ENCODE peak calls at places on chromosome 6, in ten cellular contexts. V is endodermal cell; I is fibroblast of lung; D is fibroblast of pulmonary artery; E is progenitor cell of endocrine pancreas; T is glutamatergic neuron; Q is fibroblast of mammary gland; F is upper lobe of right lung; C is CD4-positive, alpha-beta T cell; L is A673. B is an unnamed sample.

GRCh38 chr6:2476376-2476775 is 231.0 kb upstream of the GMDS start:
- DNase-seq in V (no peak), E (no peak), C (no peak), Q (peak), L (no peak), F (no peak), T (no peak), I (peak), D (peak), B (no peak)

GRCh38 chr6:45504947-45505346 is 127.2 kb upstream of the SUPT3H start:
- DNase-seq in C (no peak), L (peak), E (no peak), D (peak), F (no peak), I (peak), Q (peak), V (peak), T (peak), B (no peak)

GRCh38 chr6:168060521-168060931 is 18.5 kb downstream of the FRMD1 start:
- DNase-seq in C (no peak), I (peak), L (peak), E (peak), F (no peak), D (peak), T (peak), V (peak), Q (peak), B (no peak)

GRCh38 chr6:133991096-133991593 is 38.1 kb downstream of the TBPL1 start:
- DNase-seq in D (peak), Q (peak), T (no peak), C (no peak), F (no peak), E (no peak), I (peak), V (no peak), L (peak), B (no peak)

GRCh38 chr6:18585032-18585573 is 198.0 kb downstream of the RNF144B start:
- DNase-seq in E (no peak), V (no peak), Q (peak), F (no peak), I (peak), D (peak), C (no peak), T (no peak), L (peak), B (no peak)

GRCh38 chr6:25942561-25943147 is 12.2 kb upstream of the SLC17A2 start:
- DNase-seq in F (no peak), L (peak), E (no peak), D (peak), C (no peak), I (peak), Q (peak), V (no peak), T (no peak), B (no peak)

GRCh38 chr6:41811095-41811494 is 23.6 kb downstream of the TOMM6 start:
- DNase-seq in V (no peak), C (no peak), L (no peak), Q (no peak), F (no peak), T (no peak), D (no peak), I (no peak), E (no peak), B (no peak)

GRCh38 chr6:56798163-56798562 is 155.5 kb upstream of the DST start:
- DNase-seq in C (no peak), I (peak), D (peak), F (no peak), E (no peak), Q (peak), T (no peak), L (peak), V (no peak), B (no peak)

GRCh38 chr6:107719160-107719559 is 105.0 kb downstream of the SCML4 start:
- DNase-seq in I (no peak), L (no peak), C (no peak), D (no peak), F (no peak), T (no peak), E (no peak), V (peak), Q (no peak), B (no peak)

GRCh38 chr6:99246602-99247001 is 102.9 kb downstream of the FAXC start:
- DNase-seq in Q (no peak), D (no peak), F (no peak), C (no peak), E (no peak), V (no peak), L (no peak), T (no peak), I (no peak), B (no peak)

GRCh38 chr6:162528538-162528937 is 199.0 kb downstream of the PRKN start:
- DNase-seq in F (no peak), C (no peak), E (no peak), V (no peak), T (no peak), L (no peak), D (no peak), I (no peak), Q (no peak), B (no peak)

GRCh38 chr6:15362274-15363160 is 116.6 kb downstream of the JARID2 start:
- DNase-seq in Q (no peak), D (no peak), L (no peak), C (no peak), E (no peak), V (no peak), F (no peak), T (no peak), I (no peak), B (no peak)

GRCh38 chr6:77620290-77620882 is 32.5 kb upstream of the MEI4 start:
- DNase-seq in C (no peak), V (peak), L (peak), T (peak), F (no peak), E (no peak), I (no peak), D (peak), Q (no peak), B (peak)

GRCh38 chr6:168071620-168072019 is 7.4 kb downstream of the FRMD1 start:
- DNase-seq in L (no peak), Q (no peak), I (no peak), C (no peak), T (no peak), D (no peak), V (peak), F (no peak), E (no peak), B (no peak)

GRCh38 chr6:3426817-3427739 is 29.8 kb downstream of the SLC22A23 start:
- DNase-seq in D (no peak), Q (no peak), V (peak), F (no peak), C (no peak), T (no peak), E (no peak), L (no peak), I (no peak), B (no peak)

GRCh38 chr6:73030257-73030656 is 195.0 kb downstream of the KHDC1L start:
- DNase-seq in E (no peak), V (no peak), L (no peak), T (no peak), C (no peak), Q (no peak), D (no peak), F (no peak), I (peak), B (no peak)

GRCh38 chr6:36443951-36444428 is 1.2 kb downstream of the KCTD20 start:
- DNase-seq in D (peak), I (no peak), E (no peak), V (peak), T (no peak), Q (no peak), L (peak), C (no peak), F (no peak), B (peak)

GRCh38 chr6:2877057-2877882 is 25.8 kb downstream of the SERPINB9 start:
- DNase-seq in Q (peak), V (peak), T (no peak), I (peak), C (no peak), D (peak), E (no peak), F (no peak), L (no peak), B (no peak)

GRCh38 chr6:11363881-11364576 is 131.6 kb upstream of the NEDD9 start:
- DNase-seq in C (no peak), D (no peak), F (no peak), I (no peak), Q (no peak), T (no peak), V (peak), L (no peak), E (no peak), B (peak)

GRCh38 chr6:46776070-46776752 is 17.0 kb upstream of the MEP1A start:
- DNase-seq in Q (no peak), T (no peak), L (no peak), V (no peak), C (no peak), F (no peak), I (no peak), E (no peak), D (no peak), B (no peak)

GRCh38 chr6:41159415-41160082 is 3.4 kb downstream of the TREM2 start:
- DNase-seq in Q (no peak), F (no peak), V (no peak), I (no peak), C (no peak), E (no peak), T (no peak), D (peak), L (no peak), B (no peak)

GRCh38 chr6:37784585-37784967 is 35.0 kb upstream of the ZFAND3 start:
- DNase-seq in Q (peak), C (no peak), T (no peak), D (no peak), E (no peak), L (no peak), V (peak), I (no peak), F (no peak), B (no peak)

GRCh38 chr6:124949706-124950105 is 12.5 kb upstream of the RNF217 start:
- DNase-seq in Q (no peak), I (peak), L (no peak), F (no peak), V (no peak), D (no peak), E (no peak), C (no peak), T (no peak), B (no peak)

GRCh38 chr6:37209461-37210205 is 39.7 kb downstream of the PIM1 start:
- DNase-seq in T (no peak), C (peak), I (no peak), D (no peak), E (no peak), V (peak), F (no peak), L (no peak), Q (no peak), B (peak)

GRCh38 chr6:49457771-49458170 is 5.3 kb downstream of the MMUT start:
- DNase-seq in V (no peak), D (no peak), Q (peak), F (no peak), T (no peak), C (no peak), L (no peak), E (no peak), I (peak), B (no peak)

GRCh38 chr6:106286746-106287145 is 38.8 kb downstream of the ATG5 start:
- DNase-seq in V (no peak), I (no peak), L (no peak), T (no peak), E (no peak), Q (no peak), D (no peak), F (no peak), C (no peak), B (no peak)

GRCh38 chr6:6560909-6561308 is 27.6 kb upstream of the LY86 start:
- DNase-seq in Q (no peak), F (no peak), D (no peak), L (no peak), I (no peak), V (no peak), C (no peak), T (no peak), E (no peak), B (no peak)
- TF ChIP-seq CTCF in Q (no peak), F (no peak), D (no peak), L (no peak), I (no peak), V (peak), C (peak), T (no peak), E (no peak), B (no peak)

DNA sequence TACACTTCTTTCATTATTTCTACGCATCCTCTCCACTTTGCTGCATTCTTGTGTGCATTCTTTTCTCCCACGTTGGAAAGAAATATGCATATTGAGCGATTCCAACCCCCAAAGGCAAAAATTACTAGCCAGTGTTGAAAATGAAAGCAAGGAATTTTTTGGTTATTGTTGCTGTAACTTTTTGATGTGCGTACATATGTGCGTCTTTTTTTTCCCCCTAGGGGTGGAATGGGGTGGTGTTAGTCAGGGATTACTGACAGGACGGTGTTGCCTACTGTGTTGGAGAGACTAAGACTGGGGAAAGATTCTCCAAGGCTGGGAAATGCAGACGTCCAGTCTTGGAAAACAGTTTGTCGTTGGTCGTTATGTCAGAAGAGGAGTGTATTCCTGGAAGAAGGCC is 44.2 kb upstream of the ESR1 start:
- DNase-seq in F (no peak), C (no peak), T (no peak), L (peak), I (peak), D (peak), Q (peak), E (no peak), V (no peak), B (no peak)
- TF ChIP-seq CTCF in F (peak), C (no peak), T (peak), L (peak), I (peak), D (peak), Q (peak), E (peak), V (peak), B (peak)

GRCh38 chr6:23414204-23414501 is 711.9 kb upstream of the NRSN1 start:
- DNase-seq in I (peak), L (peak), D (peak), Q (peak), E (no peak), T (no peak), F (no peak), V (no peak), C (no peak), B (no peak)
- TF ChIP-seq CTCF in I (peak), L (peak), D (peak), Q (peak), E (peak), T (no peak), F (peak), V (peak), C (no peak), B (no peak)

GRCh38 chr6:138541793-138542481 is 42.6 kb upstream of the NHSL1 start:
- DNase-seq in L (peak), E (no peak), I (peak), Q (peak), F (no peak), C (no peak), T (no peak), D (peak), V (no peak), B (no peak)
- TF ChIP-seq CTCF in L (no peak), E (no peak), I (no peak), Q (no peak), F (no peak), C (no peak), T (no peak), D (no peak), V (no peak), B (no peak)

DNA sequence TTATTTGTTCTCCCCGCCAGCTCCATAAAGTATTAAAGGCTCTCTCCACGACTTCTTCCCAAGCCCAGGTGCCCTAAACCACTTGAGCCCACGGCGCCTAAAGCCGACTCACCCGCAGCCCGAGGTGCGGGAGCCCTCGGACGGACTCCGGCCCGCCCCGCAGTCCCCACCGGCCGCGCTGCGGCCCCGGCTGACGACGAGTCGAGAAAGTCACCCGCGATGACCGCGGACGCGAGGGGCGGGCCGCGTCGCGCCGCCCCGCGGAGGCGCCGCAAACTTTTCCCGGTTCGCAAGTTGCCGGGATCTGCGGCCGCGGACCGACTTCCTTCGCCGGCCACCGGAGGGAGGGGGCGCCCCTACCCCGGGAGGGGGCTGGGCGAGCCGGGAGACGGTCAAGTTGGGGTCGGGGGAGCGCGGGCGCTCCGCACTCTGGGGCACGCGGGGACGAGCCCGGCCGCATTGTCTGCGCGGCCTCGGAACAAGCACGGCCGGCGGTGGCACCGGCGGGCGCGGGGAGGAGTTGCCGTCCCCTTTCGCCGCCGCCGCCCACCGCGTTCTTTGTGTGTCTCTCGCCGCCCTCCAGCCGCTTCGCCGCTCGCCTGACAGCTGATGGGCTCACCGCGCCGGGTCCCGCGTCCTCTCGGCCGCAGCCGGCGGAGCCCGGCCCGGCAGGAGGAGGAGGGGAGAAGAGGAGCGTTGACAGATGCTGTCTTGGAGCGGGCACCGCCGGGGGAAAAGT is 131.5 kb downstream of the OGFRL1 start:
- DNase-seq in Q (peak), F (peak), E (peak), V (no peak), L (no peak), C (no peak), T (no peak), I (peak), D (peak), B (peak)
- TF ChIP-seq CTCF in Q (no peak), F (peak), E (peak), V (peak), L (peak), C (no peak), T (peak), I (peak), D (no peak), B (no peak)

B was measured in activated CD8-positive, alpha-beta T cell treated with anti-CD3 and anti-CD28 coated beads for 36 hours.